ENCODE peak calls at places on chromosomes 2 and 18, in nine cellular contexts. I is adrenal gland, P is NCI-H460, G is suprapubic skin, W is NCI-H1436, X is Right ventricle myocardium superior, Z is T follicular helper cell, Y is choroid plexus epithelial cell, D is body of pancreas. K is an unnamed sample.

GRCh38 chr2:167964650-167965404 is 282.6 kb downstream of the STK39 start:
- DNase-seq in I (no peak), P (no peak), G (no peak), W (no peak), X (no peak), Z (no peak), Y (peak; percentile 48), D (no peak), K (no peak)

GRCh38 chr2:96549967-96550786 is 13.6 kb downstream of the ARID5A start:
- DNase-seq in I (peak; percentile 70), P (peak; percentile 35), G (peak; percentile 77), W (no peak), X (no peak), Z (no peak), Y (peak; percentile 18), D (peak; percentile 89), K (peak; percentile 64)

GRCh38 chr2:175600024-175600831 is 401.8 kb downstream of the LNPK start:
- DNase-seq in I (peak; percentile 80), P (no peak), G (no peak), W (no peak), X (peak; percentile 41), Z (no peak), Y (no peak), D (peak; percentile 13), K (no peak)

GRCh38 chr2:168821992-168822391 is 19.6 kb downstream of the NOSTRIN start:
- DNase-seq in I (no peak), P (no peak), G (no peak), W (no peak), X (no peak), Z (no peak), Y (no peak), D (no peak), K (no peak)

GRCh38 chr18:44342946-44343345 is 337.7 kb upstream of the SETBP1 start:
- DNase-seq in I (no peak), P (no peak), G (no peak), W (no peak), X (no peak), Z (no peak), Y (no peak), D (no peak), K (no peak)

GRCh38 chr18:49743296-49743567 is 70.1 kb downstream of the ACAA2 start:
- DNase-seq in I (no peak), P (no peak), G (no peak), W (no peak), X (no peak), Z (no peak), Y (no peak), D (no peak), K (no peak)

GRCh38 chr2:215619022-215619958 is 183.4 kb upstream of the FN1 start:
- DNase-seq in I (peak; percentile 23), P (peak; percentile 43), G (no peak), W (peak; percentile 59), X (no peak), Z (no peak), Y (peak; percentile 92), D (no peak), K (no peak)

GRCh38 chr2:140122001-140122400 is 1341.8 kb upstream of the NXPH2 start:
- DNase-seq in I (peak; percentile 1), P (no peak), G (no peak), W (no peak), X (no peak), Z (no peak), Y (peak; percentile 87), D (no peak), K (no peak)

GRCh38 chr2:70936165-70936978 is 672 bp downstream of the ATP6V1B1 start:
- DNase-seq in I (no peak), P (no peak), G (peak; percentile 11), W (no peak), X (no peak), Z (no peak), Y (no peak), D (peak; percentile 3), K (no peak)

GRCh38 chr2:180655393-180655792 is 325.0 kb upstream of the UBE2E3 start:
- DNase-seq in I (no peak), P (no peak), G (no peak), W (no peak), X (no peak), Z (no peak), Y (no peak), D (no peak), K (no peak)

GRCh38 chr2:178066890-178067669 is 5.5 kb downstream of the PDE11A start:
- DNase-seq in I (no peak), P (no peak), G (no peak), W (no peak), X (no peak), Z (no peak), Y (no peak), D (no peak), K (no peak)

GRCh38 chr2:210399440-210400041 is 77.0 kb downstream of the LANCL1 start:
- DNase-seq in I (no peak), P (peak; percentile 12), G (no peak), W (no peak), X (no peak), Z (no peak), Y (peak; percentile 53), D (no peak), K (no peak)

GRCh38 chr2:112006076-112006410 is 49.0 kb upstream of the TMEM87B start:
- DNase-seq in I (no peak), P (no peak), G (no peak), W (no peak), X (no peak), Z (no peak), Y (peak; percentile 60), D (no peak), K (no peak)

GRCh38 chr2:43169987-43170732 is 56.2 kb downstream of the ZFP36L2 start:
- DNase-seq in I (no peak), P (peak; percentile 36), G (no peak), W (peak; percentile 17), X (peak; percentile 61), Z (peak; percentile 50), Y (no peak), D (peak; percentile 68), K (no peak)

GRCh38 chr18:27769152-27769551 is 407.8 kb downstream of the CDH2 start:
- DNase-seq in I (no peak), P (no peak), G (no peak), W (no peak), X (no peak), Z (no peak), Y (no peak), D (no peak), K (no peak)

GRCh38 chr18:48672671-48673340 is 134.0 kb downstream of the CTIF start:
- DNase-seq in I (no peak), P (no peak), G (peak; percentile 72), W (no peak), X (no peak), Z (no peak), Y (no peak), D (no peak), K (no peak)

GRCh38 chr18:42338683-42339082 is 383.6 kb downstream of the PIK3C3 start:
- DNase-seq in I (no peak), P (no peak), G (no peak), W (no peak), X (no peak), Z (no peak), Y (no peak), D (no peak), K (no peak)

GRCh38 chr2:205925373-205926337 is 160.3 kb downstream of the INO80D start:
- DNase-seq in I (peak; percentile 76), P (peak; percentile 66), G (no peak), W (peak; percentile 56), X (peak; percentile 86), Z (peak; percentile 40), Y (peak; percentile 71), D (peak; percentile 78), K (peak; percentile 78)

GRCh38 chr18:48605408-48605845 is 66.6 kb downstream of the CTIF start:
- DNase-seq in I (no peak), P (no peak), G (no peak), W (peak; percentile 11), X (peak; percentile 8), Z (no peak), Y (peak; percentile 74), D (no peak), K (no peak)

GRCh38 chr2:19893520-19894134 is 8.2 kb downstream of the TTC32 start:
- DNase-seq in I (no peak), P (no peak), G (no peak), W (no peak), X (no peak), Z (no peak), Y (no peak), D (no peak), K (no peak)

GRCh38 chr2:145066795-145067194 is 546.9 kb upstream of the ZEB2 start:
- DNase-seq in I (no peak), P (peak; percentile 90), G (no peak), W (no peak), X (no peak), Z (no peak), Y (peak; percentile 8), D (no peak), K (peak; percentile 18)

GRCh38 chr2:15668611-15669305 is 77.1 kb downstream of the DDX1 start:
- DNase-seq in I (no peak), P (no peak), G (no peak), W (no peak), X (no peak), Z (no peak), Y (peak; percentile 69), D (no peak), K (no peak)

GRCh38 chr18:24196764-24197163 is 57.9 kb downstream of the CABYR start:
- DNase-seq in I (no peak), P (no peak), G (no peak), W (no peak), X (no peak), Z (no peak), Y (no peak), D (no peak), K (no peak)

GRCh38 chr2:54099834-54100595 is 15.4 kb upstream of the ACYP2 start:
- DNase-seq in I (no peak), P (no peak), G (no peak), W (no peak), X (no peak), Z (no peak), Y (no peak), D (no peak), K (no peak)